ENCODE peak calls at places on chromosomes 6 and 20, in four cellular contexts. One of them, this sample, is unnamed.

GRCh38 chr6:118708055-118708454 is 56.7 kb upstream of the CEP85L start:
- DNase-seq in lower leg skin: no peak
- DNase-seq in esophagus squamous epithelium: no peak
- DNase-seq in right lobe of liver: no peak
- DNase-seq in this sample: no peak

GRCh38 chr6:79671605-79672266 is 40.6 kb downstream of the SH3BGRL2 start:
- DNase-seq in lower leg skin: peak
- DNase-seq in right lobe of liver: no peak
- DNase-seq in esophagus squamous epithelium: no peak
- DNase-seq in this sample: peak

GRCh38 chr20:64188071-64188470 is 23.8 kb downstream of the MYT1 start:
- DNase-seq in right lobe of liver: no peak
- DNase-seq in lower leg skin: no peak
- DNase-seq in esophagus squamous epithelium: no peak
- DNase-seq in this sample: no peak

GRCh38 chr20:34024733-34025351 is 31.1 kb downstream of the RALY start:
- DNase-seq in right lobe of liver: peak
- DNase-seq in lower leg skin: peak
- DNase-seq in esophagus squamous epithelium: no peak
- DNase-seq in this sample: no peak

GRCh38 chr6:34230653-34231351 is 5.9 kb upstream of the HMGA1 start:
- DNase-seq in lower leg skin: peak
- DNase-seq in esophagus squamous epithelium: no peak
- DNase-seq in right lobe of liver: peak
- DNase-seq in this sample: no peak

GRCh38 chr6:2940010-2940850 is 31.1 kb downstream of the SERPINB6 start:
- DNase-seq in right lobe of liver: no peak
- DNase-seq in lower leg skin: peak
- DNase-seq in esophagus squamous epithelium: no peak
- DNase-seq in this sample: no peak

GRCh38 chr6:22153384-22154158 is 143.3 kb downstream of the PRL start:
- DNase-seq in lower leg skin: no peak
- DNase-seq in esophagus squamous epithelium: no peak
- DNase-seq in right lobe of liver: no peak
- DNase-seq in this sample: no peak

GRCh38 chr6:105780146-105780860 is 305.8 kb upstream of the PRDM1 start:
- DNase-seq in right lobe of liver: no peak
- DNase-seq in esophagus squamous epithelium: no peak
- DNase-seq in lower leg skin: no peak
- DNase-seq in this sample: no peak

DNA sequence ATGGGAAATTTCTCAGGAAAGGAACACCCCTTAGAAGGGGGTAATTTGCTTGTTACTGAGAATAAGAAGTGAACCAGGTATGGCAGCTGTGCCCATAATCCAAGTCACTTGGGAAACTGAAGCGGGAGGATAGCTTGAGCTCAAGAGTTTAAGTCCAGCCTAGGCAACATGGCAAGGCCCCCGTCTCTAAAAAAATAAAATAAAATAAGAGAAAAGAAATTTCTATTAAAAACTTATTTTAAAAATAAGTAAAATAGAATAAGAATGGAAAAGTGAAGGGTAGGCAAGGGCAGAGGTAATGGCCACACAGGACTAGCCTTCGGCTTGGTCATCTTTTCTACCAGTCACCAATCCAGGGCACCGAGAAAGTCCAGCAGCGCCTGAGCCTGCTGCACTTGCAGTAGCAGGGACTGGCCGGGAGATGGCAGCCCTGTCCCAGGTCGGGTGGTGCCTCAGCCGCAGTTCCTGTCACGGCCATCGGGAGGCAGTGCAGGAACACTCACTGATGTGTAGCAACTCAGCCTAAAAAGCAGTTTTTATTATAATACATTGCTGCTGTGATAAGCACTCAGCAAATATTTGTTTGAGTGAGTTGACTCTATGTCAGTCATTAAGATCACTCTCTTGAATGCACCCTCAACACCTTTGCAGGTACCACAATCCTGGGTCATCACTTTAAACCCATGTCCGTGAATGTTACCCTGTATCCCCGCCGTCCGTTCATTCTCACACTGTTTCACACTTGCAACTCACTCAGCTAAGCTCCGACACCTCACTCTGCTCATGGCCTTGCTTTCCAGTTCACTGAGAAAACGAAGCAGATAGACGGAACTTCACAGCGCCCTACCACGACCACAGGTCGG is 23.2 kb upstream of the GCM1 start:
- DNase-seq in lower leg skin: peak
- DNase-seq in esophagus squamous epithelium: peak
- DNase-seq in right lobe of liver: peak
- DNase-seq in this sample: peak
- TF ChIP-seq POLR2A in lower leg skin: no peak
- TF ChIP-seq POLR2A in esophagus squamous epithelium: no peak
- TF ChIP-seq POLR2A in right lobe of liver: no peak
- TF ChIP-seq POLR2A in this sample: no peak

DNA sequence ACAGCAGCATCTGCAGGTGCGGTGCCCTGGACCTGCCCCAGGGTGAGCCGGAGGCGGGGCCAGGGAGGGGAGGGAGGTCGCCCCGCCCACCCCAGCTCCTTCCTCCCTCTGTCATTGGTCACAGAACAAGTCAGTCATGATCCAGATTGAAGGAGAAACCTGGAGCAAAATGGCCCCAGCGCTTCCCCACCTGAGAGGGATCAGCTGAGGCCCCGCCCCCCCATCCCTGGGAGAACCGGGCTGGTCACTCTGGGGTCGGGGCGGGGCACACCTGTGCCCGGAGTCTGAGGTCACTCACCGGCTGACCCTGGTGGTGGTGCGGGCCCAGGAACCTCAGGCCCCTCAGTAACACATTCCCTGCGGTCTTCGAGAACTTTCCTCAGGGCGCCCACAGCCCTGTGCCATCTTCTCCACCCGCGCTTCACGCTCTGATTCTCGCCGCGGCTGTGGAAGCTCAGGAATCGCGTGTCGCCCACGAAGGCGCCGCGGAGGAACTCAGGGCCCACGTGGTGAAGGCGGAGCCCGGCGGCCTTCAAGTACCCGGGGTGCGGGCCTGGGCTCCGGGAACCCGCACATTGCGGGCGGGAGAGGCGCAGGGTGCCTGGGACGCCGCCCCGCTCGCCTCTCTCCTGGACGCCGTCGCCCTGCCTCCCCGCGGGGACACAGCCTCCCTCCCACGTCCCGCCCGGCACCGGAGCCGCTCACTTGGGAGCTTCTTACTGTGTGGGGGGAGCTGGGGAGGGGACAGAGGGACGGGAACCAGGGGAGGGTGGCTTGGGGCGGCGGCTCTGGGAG is 36.4 kb upstream of the HLA-C start:
- DNase-seq in right lobe of liver: peak
- DNase-seq in lower leg skin: no peak
- DNase-seq in esophagus squamous epithelium: no peak
- DNase-seq in this sample: peak
- TF ChIP-seq POLR2A in right lobe of liver: no peak
- TF ChIP-seq POLR2A in lower leg skin: no peak
- TF ChIP-seq POLR2A in esophagus squamous epithelium: no peak
- TF ChIP-seq POLR2A in this sample: no peak

GRCh38 chr6:158812611-158813010 is 6.6 kb downstream of the EZR start:
- DNase-seq in right lobe of liver: no peak
- DNase-seq in esophagus squamous epithelium: no peak
- DNase-seq in lower leg skin: peak
- DNase-seq in this sample: no peak

GRCh38 chr6:158815915-158816314 is 3.3 kb downstream of the EZR start:
- DNase-seq in right lobe of liver: no peak
- DNase-seq in lower leg skin: no peak
- DNase-seq in esophagus squamous epithelium: no peak
- DNase-seq in this sample: no peak

GRCh38 chr6:158815379-158815724 is 3.8 kb downstream of the EZR start:
- DNase-seq in esophagus squamous epithelium: no peak
- DNase-seq in lower leg skin: peak
- DNase-seq in right lobe of liver: no peak
- DNase-seq in this sample: no peak

GRCh38 chr6:158810149-158811095 is 8.7 kb downstream of the EZR start:
- DNase-seq in right lobe of liver: no peak
- DNase-seq in lower leg skin: no peak
- DNase-seq in esophagus squamous epithelium: no peak
- DNase-seq in this sample: no peak

GRCh38 chr6:158813032-158813431 is 6.1 kb downstream of the EZR start:
- DNase-seq in esophagus squamous epithelium: no peak
- DNase-seq in right lobe of liver: no peak
- DNase-seq in lower leg skin: peak
- DNase-seq in this sample: no peak
- TF ChIP-seq POLR2A in esophagus squamous epithelium: no peak
- TF ChIP-seq POLR2A in right lobe of liver: no peak
- TF ChIP-seq POLR2A in lower leg skin: no peak
- TF ChIP-seq POLR2A in this sample: no peak

GRCh38 chr6:125009578-125009977 is 47.3 kb downstream of the RNF217 start:
- DNase-seq in esophagus squamous epithelium: no peak
- DNase-seq in lower leg skin: no peak
- DNase-seq in right lobe of liver: no peak
- DNase-seq in this sample: no peak
- TF ChIP-seq POLR2A in esophagus squamous epithelium: no peak
- TF ChIP-seq POLR2A in lower leg skin: no peak
- TF ChIP-seq POLR2A in right lobe of liver: no peak
- TF ChIP-seq POLR2A in this sample: no peak

GRCh38 chr6:30493643-30494250 is 4.4 kb downstream of the HLA-E start:
- DNase-seq in right lobe of liver: no peak
- DNase-seq in esophagus squamous epithelium: no peak
- DNase-seq in lower leg skin: peak
- DNase-seq in this sample: no peak
- TF ChIP-seq POLR2A in right lobe of liver: no peak
- TF ChIP-seq POLR2A in esophagus squamous epithelium: no peak
- TF ChIP-seq POLR2A in lower leg skin: no peak
- TF ChIP-seq POLR2A in this sample: no peak

DNA sequence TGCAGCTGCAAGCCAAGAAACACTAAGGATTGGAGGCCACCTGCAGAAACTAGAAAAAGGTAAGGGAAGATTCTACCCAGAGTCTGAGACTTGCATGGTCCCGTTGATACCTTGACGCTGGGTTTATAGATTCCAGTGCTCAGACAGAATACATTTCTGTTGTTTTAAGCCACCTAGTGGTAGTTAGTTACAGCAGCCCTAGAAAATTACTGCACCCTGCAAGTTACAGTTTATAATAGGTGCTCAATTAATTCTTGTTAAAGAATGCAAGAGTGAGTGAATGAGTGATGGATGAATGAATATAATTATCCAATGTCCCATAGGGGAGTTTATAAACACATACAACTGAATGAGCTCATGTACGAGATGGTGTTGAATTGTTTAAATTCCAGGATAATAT is 453.1 kb upstream of the SLC35B3 start:
- DNase-seq in lower leg skin: no peak
- DNase-seq in right lobe of liver: no peak
- DNase-seq in esophagus squamous epithelium: no peak
- DNase-seq in this sample: no peak
- TF ChIP-seq POLR2A in lower leg skin: no peak
- TF ChIP-seq POLR2A in right lobe of liver: no peak
- TF ChIP-seq POLR2A in esophagus squamous epithelium: no peak
- TF ChIP-seq POLR2A in this sample: no peak

This sample was measured in transverse colon.